ENCODE peak calls at places on chromosome 17, in six cellular contexts. E, G, S, M, C and I are unnamed samples.

GRCh38 chr17:32265192-32265895 is at the start of gene RHBDL3:
- DNase-seq in C (no peak), S (peak), G (peak), M (no peak), E (no peak), I (peak)

GRCh38 chr17:72677714-72678390 is 414.6 kb downstream of the SLC39A11 start:
- DNase-seq in G (no peak), C (peak), S (no peak), E (no peak), M (no peak), I (no peak)

GRCh38 chr17:73356561-73357170 is 44.9 kb upstream of the CDC42EP4 start:
- DNase-seq in S (no peak), M (no peak), G (peak), E (no peak), C (no peak), I (no peak)

GRCh38 chr17:82497483-82498405 is 21.8 kb upstream of the FOXK2 start:
- DNase-seq in E (peak), S (peak), G (no peak), C (no peak), M (peak), I (peak)

GRCh38 chr17:15890279-15890892 is 54.5 kb upstream of the ADORA2B start:
- DNase-seq in G (no peak), C (no peak), M (no peak), S (peak), E (no peak), I (no peak)

GRCh38 chr17:44297975-44298374 is 10.4 kb upstream of the RUNDC3A start:
- DNase-seq in G (no peak), E (no peak), M (no peak), C (no peak), S (no peak), I (no peak)

GRCh38 chr17:8152981-8153549 is 861 bp upstream of the PER1 start:
- DNase-seq in G (no peak), M (no peak), S (no peak), C (no peak), E (no peak), I (peak)

GRCh38 chr17:17626151-17626805 is 34.8 kb upstream of the PEMT start:
- DNase-seq in G (no peak), C (no peak), E (peak), S (peak), M (no peak), I (peak)

GRCh38 chr17:31724619-31725018 is 134.4 kb downstream of the COPRS start:
- DNase-seq in M (no peak), C (no peak), G (no peak), E (no peak), S (no peak), I (no peak)

GRCh38 chr17:57293077-57293476 is 36.8 kb downstream of the MSI2 start:
- DNase-seq in S (no peak), E (no peak), C (no peak), M (no peak), G (no peak), I (no peak)

GRCh38 chr17:17057057-17057551 is 14.8 kb downstream of the MPRIP start:
- DNase-seq in S (no peak), G (no peak), C (no peak), M (no peak), E (no peak), I (no peak)

GRCh38 chr17:52648995-52649394 is 490.5 kb upstream of the CA10 start:
- DNase-seq in C (no peak), E (no peak), G (no peak), M (no peak), S (no peak), I (no peak)

GRCh38 chr17:18219016-18219415 is 6.4 kb upstream of the LLGL1 start:
- DNase-seq in C (no peak), E (no peak), G (no peak), S (no peak), M (no peak), I (no peak)

GRCh38 chr17:14918540-14918939 is 346.6 kb downstream of the PMP22 start:
- DNase-seq in M (no peak), G (no peak), S (no peak), E (no peak), C (no peak), I (no peak)

GRCh38 chr17:17816240-17816814 is 20.5 kb downstream of the SREBF1 start:
- DNase-seq in C (no peak), M (no peak), E (no peak), S (no peak), G (no peak), I (no peak)

GRCh38 chr17:82105417-82105881 is 7.4 kb upstream of the FASN start:
- DNase-seq in C (no peak), S (no peak), G (no peak), E (no peak), M (no peak), I (no peak)

GRCh38 chr17:66337866-66338472 is 35.6 kb downstream of the PRKCA start:
- DNase-seq in E (no peak), C (no peak), S (no peak), M (no peak), G (no peak), I (no peak)

GRCh38 chr17:73335591-73336503 is 24.0 kb upstream of the CDC42EP4 start:
- DNase-seq in S (no peak), E (no peak), C (no peak), G (no peak), M (no peak), I (peak)

GRCh38 chr17:8275421-8276290 is 12.8 kb upstream of the RANGRF start:
- DNase-seq in E (no peak), S (no peak), G (peak), M (no peak), C (peak), I (no peak)

DNA sequence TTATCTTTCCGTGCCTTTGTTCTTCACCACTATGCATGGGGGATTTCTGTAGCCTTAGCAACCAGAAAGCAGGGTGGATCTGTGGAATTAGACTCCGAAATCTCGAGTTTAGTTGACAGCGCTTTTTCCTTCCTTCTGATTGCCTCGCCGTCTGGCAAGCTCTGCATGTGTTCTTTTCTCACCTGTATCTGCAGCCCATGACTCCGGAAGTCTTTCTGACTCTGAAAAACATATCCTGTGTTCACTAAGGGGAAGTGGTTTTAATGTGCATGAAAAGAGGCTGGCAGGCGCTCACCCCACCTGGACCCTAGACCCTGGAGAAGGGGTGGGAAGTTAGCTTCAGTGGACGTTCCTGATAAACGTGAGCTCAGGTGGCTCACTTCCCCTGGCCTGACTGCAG is 158.5 kb downstream of the RPTOR start:
- DNase-seq in E (no peak), G (no peak), M (no peak), C (no peak), S (no peak), I (no peak)
- H3K4me3 ChIP-seq in E (no peak), G (no peak), M (no peak), C (no peak), S (no peak), I (no peak)

DNA sequence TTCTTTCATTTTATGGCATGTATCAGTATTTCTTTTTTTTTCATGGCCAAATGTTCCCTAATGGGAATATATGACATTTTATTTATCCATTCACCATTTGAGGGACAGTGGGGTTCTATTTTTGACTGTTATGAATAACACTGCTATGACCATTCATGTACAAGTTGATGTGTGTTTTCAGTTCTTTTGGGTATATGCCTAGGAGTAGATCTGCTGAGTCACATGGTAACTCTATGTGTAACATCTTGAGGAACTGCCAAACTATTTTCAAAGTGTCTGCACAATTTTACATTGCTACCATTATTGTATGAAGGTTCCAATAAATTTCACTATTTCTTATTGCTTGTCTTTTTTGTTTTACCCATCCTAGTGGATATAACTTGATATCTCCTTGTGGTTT is 223.0 kb downstream of the TANC2 start:
- DNase-seq in G (no peak), M (no peak), S (no peak), E (no peak), C (peak), I (no peak)
- H3K4me3 ChIP-seq in G (no peak), M (no peak), S (no peak), E (no peak), C (no peak), I (no peak)

DNA sequence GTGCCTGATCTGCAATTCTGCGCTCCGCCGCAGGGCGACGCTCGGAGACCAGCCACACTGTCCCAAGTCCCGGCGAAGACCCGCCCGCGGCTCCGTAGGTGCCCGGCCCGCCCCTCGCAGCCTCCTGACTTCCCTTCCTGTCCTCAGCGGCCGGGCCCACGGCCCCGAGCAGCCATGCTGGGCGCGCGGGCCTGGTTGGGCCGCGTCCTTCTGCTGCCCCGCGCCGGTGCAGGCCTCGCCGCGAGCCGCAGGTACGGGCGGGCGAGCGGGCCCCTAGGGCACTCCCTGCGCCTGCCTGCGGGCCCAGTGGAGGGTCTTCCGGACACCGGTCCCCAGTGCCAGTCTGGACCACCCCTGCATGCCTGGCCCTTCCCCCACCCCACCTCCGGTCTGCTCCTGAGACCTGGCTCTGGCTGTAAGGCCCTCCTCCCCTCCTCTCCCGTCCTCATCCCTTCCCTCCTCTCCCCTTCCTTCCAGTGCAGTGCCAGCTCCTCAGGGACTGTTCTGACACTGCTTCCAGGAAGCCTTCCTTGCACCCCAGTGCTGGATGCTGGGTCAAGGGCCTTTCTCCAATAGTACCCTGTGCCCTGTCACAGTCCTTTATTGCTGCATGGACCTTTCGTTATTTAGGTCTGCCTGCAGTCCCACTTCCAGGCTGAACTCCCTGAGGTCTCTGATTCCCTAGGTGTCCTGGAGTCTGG is at the start of gene SPATA20:
- DNase-seq in C (peak), G (peak), M (peak), S (peak), E (peak), I (peak)
- H3K4me3 ChIP-seq in C (peak), G (peak), M (peak), S (peak), E (peak), I (peak)

GRCh38 chr17:35312346-35312745 is 61.1 kb downstream of the SLFN11 start:
- DNase-seq in M (no peak), E (no peak), S (no peak), C (no peak), G (no peak), I (no peak)

GRCh38 chr17:35314415-35315216 is 58.8 kb downstream of the SLFN11 start:
- DNase-seq in G (no peak), E (no peak), S (no peak), C (no peak), M (no peak), I (peak)

GRCh38 chr17:35315283-35315682 is 58.1 kb downstream of the SLFN11 start:
- DNase-seq in G (no peak), E (no peak), C (peak), M (no peak), S (no peak), I (no peak)

GRCh38 chr17:35313875-35314409 is 59.5 kb downstream of the SLFN11 start:
- DNase-seq in C (no peak), M (no peak), S (no peak), E (no peak), G (no peak), I (peak)

GRCh38 chr17:35312790-35313711 is 60.4 kb downstream of the SLFN11 start:
- DNase-seq in E (peak), M (peak), S (peak), G (peak), C (peak), I (peak)
- H3K4me3 ChIP-seq in E (peak), M (no peak), S (no peak), G (no peak), C (no peak), I (peak)

DNA sequence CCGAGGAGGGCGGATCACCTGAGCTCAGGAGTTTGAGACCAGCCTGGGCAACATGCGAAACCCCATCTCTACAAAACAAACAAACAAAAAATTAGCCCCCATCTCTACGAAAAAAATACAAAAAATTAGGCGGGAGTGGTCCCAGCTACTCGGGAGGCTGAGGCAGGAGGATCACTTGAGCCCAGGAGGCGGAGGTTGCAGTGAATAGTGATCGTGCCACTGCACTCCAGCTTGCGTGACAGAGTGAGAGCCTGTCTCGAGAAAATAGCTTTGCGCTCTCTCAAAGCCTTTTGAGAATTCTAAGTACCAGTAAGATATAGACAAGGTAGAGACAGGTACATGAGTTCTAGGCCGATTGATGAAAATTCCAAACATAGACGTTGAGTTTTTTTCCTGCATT is 2.0 kb downstream of the SOCS7 start:
- DNase-seq in M (no peak), C (no peak), G (no peak), S (no peak), E (no peak), I (no peak)
- H3K4me3 ChIP-seq in M (peak), C (peak), G (peak), S (peak), E (no peak), I (no peak)

DNA sequence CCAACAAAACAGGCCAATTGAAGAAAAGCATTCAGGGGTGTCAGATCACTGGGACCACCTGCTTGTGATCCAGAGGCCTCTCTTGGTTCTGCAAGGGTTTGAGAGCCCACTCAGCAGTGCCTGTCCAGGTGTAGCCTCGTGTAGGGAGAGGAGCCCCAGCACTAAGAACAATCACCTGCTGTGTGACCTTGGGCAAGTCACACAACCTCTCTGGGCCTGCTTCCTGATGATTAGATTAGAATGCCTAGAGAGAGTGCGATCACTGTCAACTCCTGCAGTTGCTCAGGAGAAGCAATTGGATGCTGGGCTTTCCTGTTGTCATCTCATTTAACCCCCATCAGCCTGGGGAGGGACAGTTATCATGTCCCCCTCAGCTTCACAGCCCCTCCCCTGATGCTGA is 10.2 kb downstream of the DLX3 start:
- DNase-seq in E (no peak), M (no peak), C (no peak), G (no peak), S (no peak), I (no peak)
- H3K4me3 ChIP-seq in E (no peak), M (no peak), C (no peak), G (no peak), S (no peak), I (no peak)

DNA sequence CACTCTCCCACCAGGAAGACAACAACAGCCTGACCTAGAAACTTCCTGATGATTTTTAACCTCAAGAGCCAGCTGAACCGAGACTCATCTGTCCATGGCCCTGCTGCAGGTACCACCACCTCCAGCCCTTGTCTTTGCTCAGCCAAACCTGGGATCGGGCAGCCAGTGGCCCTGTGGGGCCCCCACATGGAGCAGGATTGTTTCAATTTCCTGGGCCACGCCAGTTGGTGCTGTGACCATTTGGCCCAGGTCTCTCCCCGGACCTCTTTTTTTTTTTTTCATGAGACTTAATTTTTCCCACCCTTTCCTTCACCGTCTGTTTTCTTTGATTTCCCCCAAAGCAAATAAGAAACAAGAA is 8.3 kb upstream of the HOXB2 start:
- DNase-seq in E (no peak), G (no peak), C (no peak), S (no peak), M (no peak), I (no peak)
- H3K4me3 ChIP-seq in E (no peak), G (no peak), C (no peak), S (no peak), M (no peak), I (no peak)

DNA sequence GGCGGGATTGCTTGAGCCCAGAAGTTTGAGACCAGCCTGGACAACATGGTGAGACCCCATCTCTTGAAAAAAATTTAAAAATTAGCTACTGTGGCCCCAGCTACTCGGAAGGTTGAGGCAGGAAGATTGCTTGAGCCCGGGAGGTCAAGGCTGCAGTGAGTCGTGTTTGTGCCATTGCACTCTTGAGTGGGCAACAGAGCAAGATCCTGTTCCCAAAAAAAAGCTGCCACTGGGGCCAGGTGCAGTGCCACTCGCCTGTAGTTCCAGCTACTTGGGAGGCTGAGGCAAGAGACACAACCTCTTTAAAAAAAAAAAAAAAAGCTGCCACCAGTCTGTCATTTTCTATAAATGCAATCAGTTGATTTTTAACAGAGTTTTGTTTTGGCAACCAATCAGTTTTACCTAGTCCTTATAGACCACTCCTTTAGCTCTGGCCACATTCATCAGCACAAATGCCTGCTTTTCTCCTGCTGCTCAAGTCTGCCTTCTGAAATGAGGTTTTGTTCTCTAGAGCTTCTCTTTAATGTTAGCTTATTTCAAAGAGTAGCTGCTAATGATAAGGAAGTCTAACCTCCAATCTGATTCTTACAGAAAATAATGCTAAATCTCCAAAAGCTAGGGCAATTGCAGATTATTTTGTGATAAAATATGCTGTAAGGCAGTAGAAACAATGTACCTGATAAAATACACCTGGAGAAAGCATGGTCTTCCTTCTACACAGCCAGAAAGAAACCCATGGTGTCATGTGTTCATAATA is 64.8 kb downstream of the TUBD1 start:
- DNase-seq in M (no peak), S (no peak), E (no peak), G (peak), C (no peak), I (no peak)
- H3K4me3 ChIP-seq in M (no peak), S (no peak), E (no peak), G (no peak), C (no peak), I (no peak)